ENCODE peak calls at places on chromosomes 2 and 18, in seven cellular contexts. One of them, this sample, is unnamed.

GRCh38 chr18:3283908-3284307 is 22.0 kb downstream of the MYL12B start:
- DNase-seq in lower lobe of right lung: no peak
- DNase-seq in Peyer's patch: no peak
- DNase-seq in coronary artery: no peak
- DNase-seq in AG04450: no peak
- DNase-seq in ascending aorta: no peak
- DNase-seq in sigmoid colon: no peak
- DNase-seq in this sample: peak; percentile 56

GRCh38 chr2:156452971-156453370 is 16.8 kb downstream of the GPD2 start:
- DNase-seq in lower lobe of right lung: no peak
- DNase-seq in Peyer's patch: no peak
- DNase-seq in coronary artery: no peak
- DNase-seq in AG04450: no peak
- DNase-seq in ascending aorta: no peak
- DNase-seq in sigmoid colon: no peak
- DNase-seq in this sample: no peak

GRCh38 chr2:205763708-205764501 is 81.6 kb downstream of the NRP2 start:
- DNase-seq in lower lobe of right lung: peak; percentile 68
- DNase-seq in Peyer's patch: no peak
- DNase-seq in coronary artery: peak; percentile 85
- DNase-seq in AG04450: peak; percentile 46
- DNase-seq in ascending aorta: no peak
- DNase-seq in sigmoid colon: peak; percentile 89
- DNase-seq in this sample: peak; percentile 52

GRCh38 chr2:175004730-175004979 is 526 bp downstream of the CHN1 start:
- DNase-seq in lower lobe of right lung: no peak
- DNase-seq in Peyer's patch: no peak
- DNase-seq in coronary artery: no peak
- DNase-seq in AG04450: no peak
- DNase-seq in ascending aorta: no peak
- DNase-seq in sigmoid colon: no peak
- DNase-seq in this sample: no peak

GRCh38 chr2:221465776-221466175 is 106.3 kb downstream of the EPHA4 start:
- DNase-seq in lower lobe of right lung: no peak
- DNase-seq in Peyer's patch: peak; percentile 21
- DNase-seq in coronary artery: no peak
- DNase-seq in AG04450: no peak
- DNase-seq in ascending aorta: no peak
- DNase-seq in sigmoid colon: no peak
- DNase-seq in this sample: no peak

GRCh38 chr2:10186868-10187535 is 64.5 kb downstream of the RRM2 start:
- DNase-seq in lower lobe of right lung: no peak
- DNase-seq in Peyer's patch: no peak
- DNase-seq in coronary artery: no peak
- DNase-seq in AG04450: no peak
- DNase-seq in ascending aorta: no peak
- DNase-seq in sigmoid colon: no peak
- DNase-seq in this sample: peak; percentile 22

GRCh38 chr2:189300917-189301316 is 121.4 kb upstream of the COL5A2 start:
- DNase-seq in lower lobe of right lung: no peak
- DNase-seq in Peyer's patch: peak; percentile 24
- DNase-seq in coronary artery: no peak
- DNase-seq in AG04450: no peak
- DNase-seq in ascending aorta: no peak
- DNase-seq in sigmoid colon: no peak
- DNase-seq in this sample: no peak

GRCh38 chr18:32048507-32049091 is 30.0 kb downstream of the RNF125 start:
- DNase-seq in lower lobe of right lung: peak; percentile 49
- DNase-seq in Peyer's patch: no peak
- DNase-seq in coronary artery: no peak
- DNase-seq in AG04450: no peak
- DNase-seq in ascending aorta: no peak
- DNase-seq in sigmoid colon: peak; percentile 72
- DNase-seq in this sample: no peak

GRCh38 chr2:241156997-241157441 is 6.8 kb downstream of the PPP1R7 start:
- DNase-seq in lower lobe of right lung: no peak
- DNase-seq in Peyer's patch: no peak
- DNase-seq in coronary artery: no peak
- DNase-seq in AG04450: no peak
- DNase-seq in ascending aorta: no peak
- DNase-seq in sigmoid colon: no peak
- DNase-seq in this sample: no peak

GRCh38 chr2:71457123-71457958 is 4.0 kb downstream of the DYSF start:
- DNase-seq in lower lobe of right lung: no peak
- DNase-seq in Peyer's patch: no peak
- DNase-seq in coronary artery: no peak
- DNase-seq in AG04450: no peak
- DNase-seq in ascending aorta: no peak
- DNase-seq in sigmoid colon: no peak
- DNase-seq in this sample: no peak

GRCh38 chr2:67851946-67852345 is 210.9 kb downstream of the C1D start:
- DNase-seq in lower lobe of right lung: no peak
- DNase-seq in Peyer's patch: no peak
- DNase-seq in coronary artery: no peak
- DNase-seq in AG04450: no peak
- DNase-seq in ascending aorta: no peak
- DNase-seq in sigmoid colon: no peak
- DNase-seq in this sample: no peak

GRCh38 chr2:203646961-203647360 is 59.5 kb upstream of the CD28 start:
- DNase-seq in lower lobe of right lung: no peak
- DNase-seq in Peyer's patch: no peak
- DNase-seq in coronary artery: no peak
- DNase-seq in AG04450: no peak
- DNase-seq in ascending aorta: no peak
- DNase-seq in sigmoid colon: no peak
- DNase-seq in this sample: no peak

GRCh38 chr18:75643083-75643482 is 215.6 kb upstream of the SMIM21 start:
- DNase-seq in lower lobe of right lung: no peak
- DNase-seq in Peyer's patch: no peak
- DNase-seq in coronary artery: no peak
- DNase-seq in AG04450: no peak
- DNase-seq in ascending aorta: no peak
- DNase-seq in sigmoid colon: no peak
- DNase-seq in this sample: no peak

GRCh38 chr2:45836740-45837139 is 185.3 kb downstream of the PRKCE start:
- DNase-seq in lower lobe of right lung: no peak
- DNase-seq in Peyer's patch: peak; percentile 63
- DNase-seq in coronary artery: no peak
- DNase-seq in AG04450: no peak
- DNase-seq in ascending aorta: no peak
- DNase-seq in sigmoid colon: no peak
- DNase-seq in this sample: no peak

GRCh38 chr2:45834372-45834771 is 182.9 kb downstream of the PRKCE start:
- DNase-seq in lower lobe of right lung: no peak
- DNase-seq in Peyer's patch: no peak
- DNase-seq in coronary artery: no peak
- DNase-seq in AG04450: no peak
- DNase-seq in ascending aorta: no peak
- DNase-seq in sigmoid colon: no peak
- DNase-seq in this sample: no peak

GRCh38 chr2:45837812-45838341 is 186.4 kb downstream of the PRKCE start:
- DNase-seq in lower lobe of right lung: no peak
- DNase-seq in Peyer's patch: no peak
- DNase-seq in coronary artery: no peak
- DNase-seq in AG04450: no peak
- DNase-seq in ascending aorta: no peak
- DNase-seq in sigmoid colon: no peak
- DNase-seq in this sample: no peak

GRCh38 chr2:45834858-45835257 is 183.4 kb downstream of the PRKCE start:
- DNase-seq in lower lobe of right lung: no peak
- DNase-seq in Peyer's patch: no peak
- DNase-seq in coronary artery: no peak
- DNase-seq in AG04450: no peak
- DNase-seq in ascending aorta: no peak
- DNase-seq in sigmoid colon: no peak
- DNase-seq in this sample: no peak

GRCh38 chr2:45836316-45836715 is 184.8 kb downstream of the PRKCE start:
- DNase-seq in lower lobe of right lung: no peak
- DNase-seq in Peyer's patch: no peak
- DNase-seq in coronary artery: no peak
- DNase-seq in AG04450: no peak
- DNase-seq in ascending aorta: no peak
- DNase-seq in sigmoid colon: no peak
- DNase-seq in this sample: no peak
- TF ChIP-seq CTCF in lower lobe of right lung: no peak
- TF ChIP-seq CTCF in Peyer's patch: no peak
- TF ChIP-seq CTCF in coronary artery: no peak
- TF ChIP-seq CTCF in AG04450: no peak
- TF ChIP-seq CTCF in ascending aorta: no peak
- TF ChIP-seq CTCF in sigmoid colon: no peak
- TF ChIP-seq CTCF in this sample: no peak

DNA sequence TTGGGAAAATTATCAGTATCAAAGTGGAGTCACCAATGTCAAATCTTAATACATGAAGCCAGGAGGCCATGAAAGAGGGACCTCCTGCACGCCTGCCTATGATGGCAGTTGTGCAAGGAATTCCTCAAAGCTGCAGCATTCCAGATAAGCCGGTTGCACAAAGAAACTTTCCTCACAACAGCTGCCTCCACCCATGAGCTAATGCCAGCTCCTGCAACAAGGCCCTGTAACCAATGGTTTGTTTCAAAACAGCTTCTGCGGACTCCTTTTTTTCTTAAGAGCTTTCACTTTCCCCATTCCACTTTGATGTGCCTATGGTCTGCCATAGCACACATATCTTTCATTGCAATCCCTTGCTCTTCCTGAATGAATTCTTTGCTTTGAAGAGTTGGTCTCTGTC is 22.4 kb downstream of the TMEM200C start:
- DNase-seq in lower lobe of right lung: no peak
- DNase-seq in Peyer's patch: no peak
- DNase-seq in coronary artery: no peak
- DNase-seq in AG04450: no peak
- DNase-seq in ascending aorta: no peak
- DNase-seq in sigmoid colon: no peak
- DNase-seq in this sample: no peak
- H3K27ac ChIP-seq in lower lobe of right lung: no peak overlapping the region
- H3K27ac ChIP-seq in Peyer's patch: no peak overlapping the region
- H3K27ac ChIP-seq in coronary artery: no peak overlapping the region
- H3K27ac ChIP-seq in AG04450: no peak overlapping the region
- H3K27ac ChIP-seq in ascending aorta: no peak overlapping the region
- H3K27ac ChIP-seq in sigmoid colon: no peak overlapping the region
- H3K27ac ChIP-seq in this sample: no peak overlapping the region

DNA sequence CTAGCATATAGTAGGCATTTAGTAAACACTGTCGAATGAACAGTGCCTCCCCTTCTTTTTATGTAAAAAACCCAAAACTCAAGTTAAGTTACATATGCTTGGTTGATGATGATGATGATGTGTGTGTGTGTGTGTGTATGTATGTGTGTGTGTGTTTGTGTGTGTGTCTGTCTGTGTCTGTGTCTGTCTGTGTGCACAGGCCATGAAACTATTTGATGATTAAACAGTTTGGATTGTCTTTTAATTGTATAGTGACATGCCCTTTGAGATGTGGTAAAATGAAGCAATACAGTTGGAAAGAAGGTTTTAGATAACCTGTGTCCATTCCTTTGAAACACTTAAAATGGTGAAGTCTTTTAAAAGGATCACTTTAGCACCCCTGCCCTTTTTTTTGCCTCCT is 105.6 kb downstream of the MAP4K4 start:
- DNase-seq in lower lobe of right lung: no peak
- DNase-seq in Peyer's patch: no peak
- DNase-seq in coronary artery: no peak
- DNase-seq in AG04450: no peak
- DNase-seq in ascending aorta: no peak
- DNase-seq in sigmoid colon: no peak
- DNase-seq in this sample: no peak
- TF ChIP-seq CTCF in lower lobe of right lung: no peak
- TF ChIP-seq CTCF in Peyer's patch: no peak
- TF ChIP-seq CTCF in coronary artery: no peak
- TF ChIP-seq CTCF in AG04450: no peak
- TF ChIP-seq CTCF in ascending aorta: no peak
- TF ChIP-seq CTCF in sigmoid colon: no peak
- TF ChIP-seq CTCF in this sample: no peak

DNA sequence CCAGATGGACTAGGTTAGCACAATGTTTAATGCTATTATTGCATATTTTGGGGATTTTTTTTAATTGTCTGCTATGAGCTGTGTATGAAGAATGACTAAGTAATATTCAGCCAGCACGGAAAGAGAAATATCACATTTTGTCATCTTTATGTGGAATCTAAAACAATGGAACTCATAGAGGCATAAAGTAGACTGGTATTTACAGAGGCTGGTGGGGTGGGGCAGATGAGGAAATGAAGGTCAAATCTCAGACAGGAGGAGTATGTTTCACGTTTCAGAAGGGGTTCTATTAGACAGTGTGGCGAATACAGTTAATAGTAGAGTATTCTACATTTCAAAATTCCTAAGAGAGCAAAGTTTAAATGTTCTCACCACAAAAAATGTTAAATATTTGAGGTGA is 4.7 kb downstream of the CDH19 start:
- DNase-seq in lower lobe of right lung: no peak
- DNase-seq in Peyer's patch: no peak
- DNase-seq in coronary artery: no peak
- DNase-seq in AG04450: no peak
- DNase-seq in ascending aorta: no peak
- DNase-seq in sigmoid colon: no peak
- DNase-seq in this sample: no peak
- H3K27ac ChIP-seq in lower lobe of right lung: no peak overlapping the region
- H3K27ac ChIP-seq in Peyer's patch: no peak overlapping the region
- H3K27ac ChIP-seq in coronary artery: peak overlapping the region; percentile 54
- H3K27ac ChIP-seq in AG04450: no peak overlapping the region
- H3K27ac ChIP-seq in ascending aorta: no peak overlapping the region
- H3K27ac ChIP-seq in sigmoid colon: no peak overlapping the region
- H3K27ac ChIP-seq in this sample: no peak overlapping the region

GRCh38 chr2:111031546-111032484 is 88.9 kb upstream of the BCL2L11 start:
- DNase-seq in lower lobe of right lung: no peak
- DNase-seq in Peyer's patch: no peak
- DNase-seq in coronary artery: peak; percentile 9
- DNase-seq in AG04450: no peak
- DNase-seq in ascending aorta: no peak
- DNase-seq in sigmoid colon: no peak
- DNase-seq in this sample: no peak

GRCh38 chr2:111025288-111025687 is 95.4 kb upstream of the BCL2L11 start:
- DNase-seq in lower lobe of right lung: no peak
- DNase-seq in Peyer's patch: no peak
- DNase-seq in coronary artery: no peak
- DNase-seq in AG04450: no peak
- DNase-seq in ascending aorta: no peak
- DNase-seq in sigmoid colon: no peak
- DNase-seq in this sample: no peak

GRCh38 chr2:111029135-111029927 is 91.4 kb upstream of the BCL2L11 start:
- DNase-seq in lower lobe of right lung: no peak
- DNase-seq in Peyer's patch: no peak
- DNase-seq in coronary artery: no peak
- DNase-seq in AG04450: no peak
- DNase-seq in ascending aorta: no peak
- DNase-seq in sigmoid colon: no peak
- DNase-seq in this sample: no peak

GRCh38 chr2:111030271-111030891 is 90.3 kb upstream of the BCL2L11 start:
- DNase-seq in lower lobe of right lung: no peak
- DNase-seq in Peyer's patch: no peak
- DNase-seq in coronary artery: no peak
- DNase-seq in AG04450: no peak
- DNase-seq in ascending aorta: no peak
- DNase-seq in sigmoid colon: no peak
- DNase-seq in this sample: no peak

GRCh38 chr2:111028720-111029119 is 92.0 kb upstream of the BCL2L11 start:
- DNase-seq in lower lobe of right lung: no peak
- DNase-seq in Peyer's patch: no peak
- DNase-seq in coronary artery: no peak
- DNase-seq in AG04450: no peak
- DNase-seq in ascending aorta: no peak
- DNase-seq in sigmoid colon: no peak
- DNase-seq in this sample: no peak
- TF ChIP-seq CTCF in lower lobe of right lung: no peak
- TF ChIP-seq CTCF in Peyer's patch: peak; percentile 46
- TF ChIP-seq CTCF in coronary artery: no peak
- TF ChIP-seq CTCF in AG04450: no peak
- TF ChIP-seq CTCF in ascending aorta: no peak
- TF ChIP-seq CTCF in sigmoid colon: no peak
- TF ChIP-seq CTCF in this sample: no peak